ENCODE peak calls at places on chromosomes 12 and 14, in six cellular contexts. R, Z, S, P, C and D are unnamed samples.
A peak's percentile ranks its signal among the peaks of the same experiment; 100 is the strongest.

GRCh38 chr14:104207142-104207845 is 68.9 kb downstream of the KIF26A start:
- DNase-seq in Z (no peak), P (no peak), R (no peak), S (no peak), C (no peak), D (no peak)

GRCh38 chr12:26125451-26126339 is 858 bp upstream of the BHLHE41 start:
- DNase-seq in S (peak; percentile 81), P (peak; percentile 78), Z (peak; percentile 82), C (peak; percentile 82), R (no peak), D (peak; percentile 95)

GRCh38 chr12:110124184-110124995 is at the start of gene IFT81:
- DNase-seq in P (peak; percentile 93), S (peak; percentile 97), C (peak; percentile 98), R (peak; percentile 83), Z (peak; percentile 98), D (peak; percentile 93)

GRCh38 chr14:45185110-45185814 is 49.5 kb downstream of the FANCM start:
- DNase-seq in S (no peak), Z (no peak), P (no peak), C (no peak), R (no peak), D (peak; percentile 23)

GRCh38 chr12:32907898-32908476 is 11.4 kb upstream of the PKP2 start:
- DNase-seq in P (no peak), C (no peak), S (no peak), Z (no peak), R (no peak), D (no peak)

GRCh38 chr12:102029148-102029547 is 32.6 kb downstream of the WASHC3 start:
- DNase-seq in P (no peak), C (no peak), R (no peak), S (no peak), Z (no peak), D (no peak)

GRCh38 chr14:68884031-68885030 is 91.5 kb upstream of the ZFP36L1 start:
- DNase-seq in P (peak; percentile 41), Z (no peak), S (peak; percentile 88), R (peak; percentile 93), C (no peak), D (peak; percentile 88)

GRCh38 chr14:102539544-102540309 is 30.2 kb upstream of the ANKRD9 start:
- DNase-seq in R (no peak), S (no peak), Z (no peak), C (peak; percentile 83), P (no peak), D (peak; percentile 60)

GRCh38 chr12:46585854-46586621 is 213.5 kb upstream of the SLC38A2 start:
- DNase-seq in Z (peak; percentile 88), P (no peak), C (no peak), R (peak; percentile 16), S (no peak), D (peak; percentile 85)

GRCh38 chr14:54702014-54702491 is 135.1 kb downstream of the SAMD4A start:
- DNase-seq in Z (no peak), R (no peak), C (no peak), S (no peak), P (no peak), D (no peak)

GRCh38 chr12:14965221-14965620 is 3.8 kb upstream of the ARHGDIB start:
- DNase-seq in P (no peak), R (no peak), S (no peak), Z (no peak), C (no peak), D (no peak)

GRCh38 chr14:100241279-100241678 is 2.3 kb downstream of the YY1 start:
- DNase-seq in C (no peak), P (no peak), S (no peak), Z (no peak), R (no peak), D (no peak)

GRCh38 chr12:121811434-121812319 is 7.9 kb downstream of the SETD1B start:
- DNase-seq in C (peak; percentile 88), Z (peak; percentile 92), R (no peak), P (no peak), S (peak; percentile 79), D (peak; percentile 55)

GRCh38 chr12:75862692-75863471 is 168.7 kb downstream of the PHLDA1 start:
- DNase-seq in R (no peak), Z (no peak), P (no peak), C (no peak), S (no peak), D (peak; percentile 95)

GRCh38 chr12:2691001-2691339 is 103.8 kb upstream of the FKBP4 start:
- DNase-seq in P (no peak), S (no peak), R (no peak), Z (peak; percentile 74), C (no peak), D (no peak)

GRCh38 chr14:103816991-103817390 is 30.4 kb downstream of the PPP1R13B start:
- DNase-seq in S (no peak), C (no peak), P (no peak), R (no peak), Z (no peak), D (no peak)

GRCh38 chr12:18424857-18425256 is 163.5 kb downstream of the PIK3C2G start:
- DNase-seq in R (no peak), Z (no peak), C (no peak), S (no peak), P (no peak), D (no peak)

GRCh38 chr14:101234588-101234937 is 326.7 kb upstream of the DIO3 start:
- DNase-seq in C (no peak), R (no peak), P (no peak), S (no peak), Z (no peak), D (no peak)

DNA sequence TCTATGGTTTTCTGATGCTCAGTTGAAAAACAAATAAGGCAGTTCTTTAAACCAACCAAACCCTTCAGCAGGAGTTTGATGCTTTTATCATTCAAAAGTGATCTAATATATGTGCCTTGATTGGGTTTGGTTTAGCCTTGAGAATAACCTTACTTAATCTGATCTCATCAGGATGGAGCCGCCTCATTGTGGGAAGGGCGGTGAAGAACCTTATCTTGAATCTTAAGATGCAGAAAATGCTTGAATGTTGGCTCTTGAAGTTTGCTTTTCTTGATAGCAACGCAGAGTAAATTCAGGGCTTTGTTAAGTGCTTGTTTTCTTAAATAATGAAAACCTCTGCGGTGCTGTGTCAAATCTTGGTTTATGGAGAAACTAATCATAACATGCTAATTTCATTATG is 138.2 kb downstream of the MON2 start:
- DNase-seq in P (no peak), R (no peak), S (no peak), Z (no peak), C (no peak), D (peak; percentile 11)
- H3K4me3 ChIP-seq in P (peak overlapping the region; percentile 81), R (peak overlapping the region; percentile 81), S (peak overlapping the region; percentile 66), Z (peak overlapping the region; percentile 79), C (peak overlapping the region; percentile 94), D (no peak overlapping the region)

DNA sequence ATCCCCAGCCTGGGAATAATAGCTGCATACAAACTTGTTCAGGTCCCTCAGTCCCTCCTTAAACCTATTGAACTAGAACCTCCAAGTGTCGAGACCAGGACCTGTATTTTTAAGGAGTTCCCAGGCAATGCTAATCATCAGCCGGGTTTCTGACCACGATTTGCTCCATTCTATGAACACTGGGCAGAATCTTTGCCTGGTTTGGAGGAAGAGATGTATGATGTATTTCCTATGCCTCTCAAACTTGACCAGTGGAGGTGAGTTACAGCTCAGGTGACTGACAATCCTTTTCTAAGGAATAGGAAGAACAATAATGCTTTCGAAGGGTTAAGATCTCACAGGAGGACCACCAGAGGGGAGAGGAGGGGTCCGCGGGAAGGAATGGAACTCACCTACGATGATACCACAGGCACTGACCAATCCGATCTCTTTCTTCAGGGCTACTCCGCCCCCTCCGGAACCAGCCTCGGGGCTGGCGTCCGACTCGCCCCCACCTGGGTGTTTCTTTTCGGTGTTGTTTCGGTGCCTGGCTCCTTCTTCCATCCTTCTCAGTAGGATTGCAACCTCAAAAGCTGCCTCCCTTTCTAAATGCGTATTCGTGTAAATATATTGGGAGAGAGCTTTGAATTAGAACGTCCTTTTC is 967 bp downstream of the SLC7A8 start:
- DNase-seq in P (peak; percentile 55), C (peak; percentile 68), S (peak; percentile 41), R (no peak), Z (peak; percentile 88), D (peak; percentile 33)
- H3K4me3 ChIP-seq in P (peak overlapping the region; percentile 60), C (peak overlapping the region; percentile 31), S (peak overlapping the region; percentile 47), R (peak overlapping the region; percentile 49), Z (peak overlapping the region; percentile 79), D (peak overlapping the region; percentile 57)

GRCh38 chr12:6951551-6952120 is 480 bp downstream of the PTPN6 start:
- DNase-seq in S (peak; percentile 22), C (no peak), Z (no peak), R (no peak), P (no peak), D (no peak)
- H3K4me3 ChIP-seq in S (peak overlapping the region; percentile 48), C (no peak overlapping the region), Z (no peak overlapping the region), R (no peak overlapping the region), P (peak overlapping the region; percentile 35), D (no peak overlapping the region)

DNA sequence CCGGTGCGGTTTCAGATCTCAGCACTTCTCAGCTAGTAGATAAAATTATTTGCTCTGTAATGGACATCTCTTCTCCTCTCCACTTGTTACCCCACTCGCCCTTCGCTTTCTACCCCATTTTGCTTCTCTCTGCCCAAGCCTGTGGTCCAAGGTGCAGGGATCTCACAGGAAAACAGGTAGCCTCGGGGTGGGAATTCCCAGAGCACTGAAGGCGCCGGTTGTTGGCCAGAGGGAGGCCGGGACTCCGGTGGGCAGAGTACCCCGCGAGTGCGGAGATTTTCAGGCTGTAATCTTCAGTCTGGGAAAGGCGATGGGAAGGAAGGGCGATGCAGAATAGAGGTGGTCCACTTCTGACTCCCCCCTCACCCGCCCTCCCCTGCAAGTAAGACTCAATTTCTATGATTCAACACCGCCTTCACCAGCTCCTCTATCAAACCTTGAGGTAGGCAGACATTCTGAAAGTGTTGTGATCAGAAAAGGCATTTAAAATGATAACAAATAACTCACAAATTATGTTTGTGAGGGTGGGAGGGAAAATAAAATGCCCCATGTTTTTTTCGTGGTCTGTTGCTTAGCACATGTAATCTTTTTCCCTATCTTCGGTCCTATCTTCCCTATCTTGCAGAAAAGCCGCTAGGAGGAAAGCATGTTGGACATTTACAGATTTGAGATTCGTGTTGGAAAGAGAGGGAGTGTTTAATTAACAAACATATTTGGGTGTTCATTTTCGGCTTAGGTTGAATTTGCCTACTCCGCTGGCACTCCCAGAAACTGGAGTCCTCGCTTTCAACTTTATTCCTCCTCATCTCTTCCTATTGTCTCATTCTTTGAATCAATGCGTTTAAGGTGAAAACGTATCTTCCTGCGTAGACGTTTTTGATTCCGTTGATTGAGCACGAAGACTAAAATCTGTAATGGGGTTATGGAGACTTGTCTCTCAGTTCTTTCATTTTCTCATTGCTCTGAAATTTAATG is 8.5 kb downstream of the FOXG1 start:
- DNase-seq in Z (peak; percentile 27), R (no peak), P (no peak), S (no peak), C (no peak), D (no peak)
- H3K4me3 ChIP-seq in Z (peak overlapping the region; percentile 39), R (peak overlapping the region; percentile 52), P (no peak overlapping the region), S (no peak overlapping the region), C (no peak overlapping the region), D (no peak overlapping the region)

GRCh38 chr12:6869049-6870021 is 2.0 kb downstream of the TPI1 start:
- DNase-seq in S (peak; percentile 71), C (peak; percentile 80), R (peak; percentile 63), P (peak; percentile 74), Z (peak; percentile 90), D (peak; percentile 80)
- H3K4me3 ChIP-seq in S (peak overlapping the region; percentile 96), C (no peak overlapping the region), R (peak overlapping the region; percentile 90), P (peak overlapping the region; percentile 100), Z (peak overlapping the region; percentile 96), D (peak overlapping the region; percentile 88)